ENCODE peak calls at places on chromosomes 6 and 20, in five cellular contexts. U is GM04504; W is activated effector memory CD4-positive, alpha-beta T cell treated with anti-CD3 and anti-CD28 coated beads, Interleukin-2, amount 50 U/mL, for 16 hours; H is ELR; Q is activated T-helper 1 cell treated with Interleukin-2 at 50 U/mL for 16 hours. Z is an unnamed sample.

GRCh38 chr20:50913976-50914375 is 17.3 kb downstream of the ADNP start:
- DNase-seq in Q (no peak), U (peak), H (peak), W (no peak), Z (peak)

GRCh38 chr6:142918339-142919042 is 26.5 kb downstream of the HIVEP2 start:
- DNase-seq in Q (no peak), W (no peak), U (no peak), H (no peak), Z (no peak)

GRCh38 chr20:46311039-46311650 is 2.8 kb upstream of the CDH22 start:
- DNase-seq in H (no peak), W (no peak), Q (no peak), U (no peak), Z (no peak)

GRCh38 chr6:56652994-56653393 is 10.3 kb upstream of the DST start:
- DNase-seq in U (peak), Q (no peak), W (no peak), H (peak), Z (peak)

GRCh38 chr6:150212745-150213144 is 69.9 kb downstream of the PPP1R14C start:
- DNase-seq in W (no peak), U (no peak), H (no peak), Q (no peak), Z (no peak)

GRCh38 chr6:112357801-112358200 is 10.7 kb downstream of the RFPL4B start:
- DNase-seq in H (peak), U (peak), W (no peak), Q (no peak), Z (peak)

GRCh38 chr6:107491791-107492674 is 2.1 kb downstream of the SOBP start:
- DNase-seq in Q (no peak), U (no peak), W (no peak), H (peak), Z (peak)

GRCh38 chr6:128605961-128606360 is 85.6 kb upstream of the PTPRK start:
- DNase-seq in W (no peak), Q (no peak), H (peak), U (peak), Z (peak)

GRCh38 chr20:56433221-56433879 is 21.3 kb downstream of the CASS4 start:
- DNase-seq in U (no peak), Q (no peak), W (peak), H (peak), Z (no peak)

GRCh38 chr6:134724653-134725340 is 225.1 kb downstream of the ALDH8A1 start:
- DNase-seq in Q (no peak), W (no peak), U (no peak), H (peak), Z (peak)

GRCh38 chr6:3808759-3809514 is 40.2 kb upstream of the FAM50B start:
- DNase-seq in U (peak), H (peak), W (no peak), Q (no peak), Z (peak)

GRCh38 chr20:48986899-48987298 is 59.2 kb upstream of the CSE1L start:
- DNase-seq in W (no peak), Q (no peak), U (no peak), H (peak), Z (peak)

GRCh38 chr6:72953901-72954494 is 271.3 kb downstream of the KHDC1L start:
- DNase-seq in W (no peak), Q (no peak), U (no peak), H (peak), Z (peak)

GRCh38 chr6:163648868-163649267 is 234.3 kb downstream of the QKI start:
- DNase-seq in W (no peak), H (no peak), Q (no peak), U (no peak), Z (no peak)

GRCh38 chr20:39010496-39010895 is 48.4 kb downstream of the DHX35 start:
- DNase-seq in H (no peak), W (no peak), Q (no peak), U (no peak), Z (no peak)

GRCh38 chr6:89921197-89921596 is 26.9 kb downstream of the GJA10 start:
- DNase-seq in Q (no peak), H (no peak), W (no peak), U (no peak), Z (no peak)

GRCh38 chr20:35506872-35507638 is 22.4 kb downstream of the C20orf173 start:
- DNase-seq in U (no peak), W (no peak), Q (no peak), H (peak), Z (peak)

GRCh38 chr20:18754030-18754659 is 59.4 kb upstream of the SCP2D1 start:
- DNase-seq in U (no peak), H (no peak), W (no peak), Q (no peak), Z (no peak)

GRCh38 chr6:29553268-29554057 is 6.1 kb downstream of the UBD start:
- DNase-seq in Q (no peak), U (peak), W (peak), H (peak), Z (peak)